ENCODE peak calls at places on chromosome 1, in five cellular contexts. A is astrocyte of the cerebellum, D is fibroblast of the aortic adventitia, N is transverse colon, K is heart left ventricle. X is an unnamed sample.

GRCh38 chr1:244214009-244214967 is 163.2 kb downstream of the ZBTB18 start:
- DNase-seq in A (peak; percentile 99), D (peak; percentile 61), N (peak; percentile 10), K (no peak), X (no peak)

GRCh38 chr1:119549719-119550141 is 42.7 kb downstream of the HSD3B1 start:
- DNase-seq in A (peak; percentile 56), D (peak; percentile 73), N (peak; percentile 32), K (peak; percentile 56), X (no peak)

GRCh38 chr1:160427625-160428024 is 27.3 kb downstream of the VANGL2 start:
- DNase-seq in A (no peak), D (no peak), N (no peak), K (no peak), X (no peak)

GRCh38 chr1:43994794-43995790 is 3.7 kb downstream of the CCDC24 start:
- DNase-seq in A (no peak), D (no peak), N (peak; percentile 37), K (no peak), X (no peak)

GRCh38 chr1:182643699-182644098 is 39.5 kb upstream of the RGS16 start:
- DNase-seq in A (no peak), D (no peak), N (no peak), K (no peak), X (no peak)

GRCh38 chr1:147062951-147063350 is 109.3 kb downstream of the PRKAB2 start:
- DNase-seq in A (no peak), D (peak; percentile 41), N (no peak), K (no peak), X (no peak)

GRCh38 chr1:229034246-229034645 is 236.7 kb upstream of the RAB4A start:
- DNase-seq in A (no peak), D (peak; percentile 21), N (no peak), K (no peak), X (no peak)

GRCh38 chr1:44652445-44653106 is 21.7 kb downstream of the TMEM53 start:
- DNase-seq in A (peak; percentile 29), D (peak; percentile 61), N (peak; percentile 83), K (peak; percentile 83), X (peak; percentile 64)

GRCh38 chr1:153386500-153386901 is 4.4 kb downstream of the S100A8 start:
- DNase-seq in A (no peak), D (no peak), N (peak; percentile 30), K (no peak), X (peak; percentile 31)

GRCh38 chr1:197029749-197030148 is 37.3 kb downstream of the F13B start:
- DNase-seq in A (no peak), D (no peak), N (no peak), K (no peak), X (no peak)

GRCh38 chr1:170285027-170285426 is 139.3 kb downstream of the NTMT2 start:
- DNase-seq in A (no peak), D (no peak), N (no peak), K (no peak), X (no peak)

GRCh38 chr1:34785231-34785874 is 4.3 kb downstream of the GJB3 start:
- DNase-seq in A (no peak), D (no peak), N (no peak), K (no peak), X (no peak)

GRCh38 chr1:235558783-235559182 is 54.5 kb upstream of the B3GALNT2 start:
- DNase-seq in A (no peak), D (no peak), N (no peak), K (no peak), X (no peak)

GRCh38 chr1:11948822-11949458 is 14.4 kb downstream of the PLOD1 start:
- DNase-seq in A (no peak), D (no peak), N (no peak), K (no peak), X (no peak)

GRCh38 chr1:72000809-72001208 is 281.5 kb downstream of the NEGR1 start:
- DNase-seq in A (no peak), D (peak; percentile 52), N (no peak), K (no peak), X (no peak)

GRCh38 chr1:244414543-244414942 is 37.2 kb downstream of the ADSS2 start:
- DNase-seq in A (peak; percentile 16), D (peak; percentile 80), N (no peak), K (no peak), X (no peak)

GRCh38 chr1:113947388-113948107 is 18.4 kb downstream of the HIPK1 start:
- DNase-seq in A (no peak), D (peak; percentile 23), N (no peak), K (no peak), X (no peak)

GRCh38 chr1:7425771-7426170 is 345.3 kb upstream of the VAMP3 start:
- DNase-seq in A (no peak), D (no peak), N (no peak), K (peak; percentile 28), X (no peak)

GRCh38 chr1:54599211-54599823 is 24.0 kb downstream of the FAM151A start:
- DNase-seq in A (no peak), D (no peak), N (no peak), K (no peak), X (no peak)

GRCh38 chr1:211735208-211736170 is 60.1 kb upstream of the NEK2 start:
- DNase-seq in A (peak; percentile 55), D (peak; percentile 68), N (peak; percentile 17), K (no peak), X (no peak)

GRCh38 chr1:150535511-150536281 is 13.5 kb upstream of the ADAMTSL4 start:
- DNase-seq in A (no peak), D (peak; percentile 59), N (no peak), K (no peak), X (no peak)

GRCh38 chr1:43962324-43962723 is 7.5 kb upstream of the DPH2 start:
- DNase-seq in A (no peak), D (no peak), N (no peak), K (no peak), X (no peak)

GRCh38 chr1:244699741-244700140 is 46.8 kb downstream of the DESI2 start:
- DNase-seq in A (no peak), D (no peak), N (no peak), K (no peak), X (no peak)

GRCh38 chr1:1873186-1873585 is 17.7 kb downstream of the GNB1 start:
- DNase-seq in A (no peak), D (no peak), N (peak; percentile 77), K (peak; percentile 79), X (peak; percentile 74)

GRCh38 chr1:10306435-10306834 is 92.4 kb upstream of the PGD start:
- DNase-seq in A (no peak), D (no peak), N (no peak), K (no peak), X (no peak)

DNA sequence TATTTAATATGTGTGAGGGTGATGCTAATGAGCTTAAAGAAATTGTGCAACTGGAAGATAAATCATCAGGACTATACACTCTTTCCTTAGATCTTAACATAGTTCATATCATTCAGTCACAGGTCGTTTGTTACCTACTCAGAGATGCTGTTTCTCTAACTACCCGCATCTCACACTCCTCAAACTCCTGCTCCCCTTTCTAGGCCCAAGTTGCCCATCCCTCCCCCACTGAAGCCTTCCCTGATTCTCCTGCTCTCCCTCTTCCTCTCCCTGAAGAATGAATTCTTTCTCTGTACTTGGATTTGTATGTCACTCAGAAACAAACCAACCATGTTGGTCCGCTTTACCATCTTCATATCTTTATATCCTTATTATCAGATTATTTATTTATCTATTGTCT is 9.1 kb downstream of the SH3GLB1 start:
- DNase-seq in A (no peak), D (no peak), N (no peak), K (no peak), X (no peak)
- H3K4me3 ChIP-seq in A (no peak overlapping the region), D (no peak overlapping the region), N (no peak overlapping the region), K (no peak overlapping the region), X (no peak overlapping the region)

DNA sequence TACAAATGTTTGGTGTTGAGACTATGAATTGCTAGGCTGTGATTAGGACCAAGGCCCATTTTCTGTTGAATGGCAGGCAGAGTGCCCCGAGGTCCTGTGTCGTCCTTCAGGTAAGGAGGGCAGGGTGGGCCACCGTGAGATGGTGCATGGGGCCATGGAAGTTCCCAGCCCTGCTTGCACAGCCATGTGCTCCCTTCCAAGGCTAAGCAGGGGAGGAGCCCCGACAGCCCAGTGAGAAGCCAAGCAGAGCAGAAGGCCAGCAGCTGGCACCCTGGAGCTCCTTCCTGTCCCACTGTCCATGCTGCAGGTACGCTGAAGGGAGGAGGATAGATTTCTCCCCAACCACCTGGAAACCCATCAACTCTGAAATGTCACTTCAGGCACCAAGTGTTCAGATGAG is 8.2 kb upstream of the NUAK2 start:
- DNase-seq in A (no peak), D (no peak), N (no peak), K (no peak), X (no peak)
- TF ChIP-seq CTCF in A (no peak), D (no peak), N (no peak), K (no peak), X (no peak)

GRCh38 chr1:239817801-239818200 is 273.9 kb upstream of the FMN2 start:
- DNase-seq in A (no peak), D (no peak), N (no peak), K (no peak), X (no peak)
- H3K4me3 ChIP-seq in A (no peak overlapping the region), D (no peak overlapping the region), N (no peak overlapping the region), K (no peak overlapping the region), X (no peak overlapping the region)

GRCh38 chr1:24912359-24913273 is 17.5 kb downstream of the RUNX3 start:
- DNase-seq in A (no peak), D (no peak), N (no peak), K (no peak), X (no peak)

GRCh38 chr1:24915819-24916602 is 14.1 kb downstream of the RUNX3 start:
- DNase-seq in A (no peak), D (no peak), N (no peak), K (no peak), X (no peak)

GRCh38 chr1:24913616-24914225 is 16.4 kb downstream of the RUNX3 start:
- DNase-seq in A (no peak), D (no peak), N (no peak), K (no peak), X (no peak)

GRCh38 chr1:24913274-24913604 is 16.8 kb downstream of the RUNX3 start:
- DNase-seq in A (no peak), D (no peak), N (no peak), K (no peak), X (no peak)

DNA sequence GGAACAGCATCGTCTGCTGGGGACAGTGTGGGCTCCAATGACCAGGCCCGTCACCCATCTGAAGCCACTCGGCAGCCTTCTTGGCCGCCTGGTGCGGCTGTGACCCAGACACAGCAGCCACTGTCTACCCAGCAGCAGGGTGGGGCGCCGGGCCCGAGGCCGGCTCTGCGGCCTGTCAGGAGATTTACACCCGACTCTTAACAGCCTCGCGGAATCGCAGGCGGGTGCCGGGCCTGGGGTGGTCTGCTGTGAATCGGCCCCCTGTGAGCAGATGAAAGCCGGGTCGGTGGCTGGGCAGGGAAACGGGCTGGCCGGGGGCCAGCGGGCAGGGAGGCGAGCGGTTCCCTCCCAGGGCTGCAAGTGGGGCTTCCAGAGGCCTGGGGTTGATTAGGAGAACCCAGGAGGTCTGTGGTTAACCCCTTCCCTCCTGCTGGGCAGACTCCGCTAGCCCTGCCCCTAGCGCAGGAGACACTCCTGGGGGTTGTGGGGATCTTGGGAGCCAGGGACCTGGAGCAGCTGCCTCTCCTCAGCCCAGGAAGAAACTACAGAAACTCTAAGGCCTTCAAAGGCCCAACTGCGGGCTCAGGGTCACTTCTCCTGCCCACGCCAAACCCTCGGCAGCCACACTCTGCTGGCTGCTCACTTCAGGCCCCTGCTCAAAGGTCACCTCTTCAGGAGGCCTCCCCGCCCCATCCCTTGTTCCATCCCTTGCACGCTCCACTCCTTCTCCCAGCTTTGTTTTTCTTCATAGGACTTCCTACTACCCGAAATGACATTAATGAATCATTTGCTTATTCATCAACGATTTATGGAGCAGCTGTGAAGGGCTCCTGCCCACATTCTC is 15.6 kb downstream of the RUNX3 start:
- DNase-seq in A (peak; percentile 55), D (no peak), N (peak; percentile 57), K (no peak), X (no peak)
- TF ChIP-seq CTCF in A (no peak), D (no peak), N (no peak), K (no peak), X (no peak)

GRCh38 chr1:154951901-154952657 is 3.8 kb downstream of the PBXIP1 start:
- DNase-seq in A (no peak), D (no peak), N (peak; percentile 48), K (peak; percentile 59), X (no peak)
- H3K4me3 ChIP-seq in A (no peak overlapping the region), D (no peak overlapping the region), N (no peak overlapping the region), K (no peak overlapping the region), X (no peak overlapping the region)

X was measured in heart right ventricle.